ENCODE peak calls at places on chromosomes 5 and 9, in seven cellular contexts. One of them, this sample, is unnamed.

GRCh38 chr9:136626740-136627642 is 35.7 kb upstream of the EGFL7 start:
- DNase-seq in ACHN: no peak
- DNase-seq in neuronal stem cell: no peak
- DNase-seq in epithelial cell of esophagus: peak; percentile 86
- DNase-seq in Right ventricle myocardium inferior: no peak
- DNase-seq in T-helper 1 cell: no peak
- DNase-seq in NCI-H1694: no peak
- DNase-seq in this sample: peak; percentile 73

GRCh38 chr5:153476767-153477166 is 13.7 kb upstream of the GRIA1 start:
- DNase-seq in neuronal stem cell: no peak
- DNase-seq in Right ventricle myocardium inferior: no peak
- DNase-seq in ACHN: peak; percentile 69
- DNase-seq in NCI-H1694: no peak
- DNase-seq in epithelial cell of esophagus: peak; percentile 93
- DNase-seq in T-helper 1 cell: no peak
- DNase-seq in this sample: no peak

GRCh38 chr9:95053611-95054440 is 263.7 kb downstream of the FANCC start:
- DNase-seq in neuronal stem cell: no peak
- DNase-seq in epithelial cell of esophagus: no peak
- DNase-seq in NCI-H1694: no peak
- DNase-seq in Right ventricle myocardium inferior: no peak
- DNase-seq in T-helper 1 cell: no peak
- DNase-seq in ACHN: no peak
- DNase-seq in this sample: no peak

GRCh38 chr5:130034872-130035271 is 130.6 kb downstream of the CHSY3 start:
- DNase-seq in epithelial cell of esophagus: peak; percentile 30
- DNase-seq in neuronal stem cell: no peak
- DNase-seq in T-helper 1 cell: no peak
- DNase-seq in ACHN: no peak
- DNase-seq in Right ventricle myocardium inferior: no peak
- DNase-seq in NCI-H1694: no peak
- DNase-seq in this sample: no peak

GRCh38 chr5:61322738-61323429 is 9.2 kb upstream of the ZSWIM6 start:
- DNase-seq in Right ventricle myocardium inferior: no peak
- DNase-seq in neuronal stem cell: no peak
- DNase-seq in NCI-H1694: no peak
- DNase-seq in ACHN: no peak
- DNase-seq in epithelial cell of esophagus: peak; percentile 79
- DNase-seq in T-helper 1 cell: no peak
- DNase-seq in this sample: peak; percentile 71

GRCh38 chr5:133839721-133840120 is 128.7 kb downstream of the C5orf15 start:
- DNase-seq in epithelial cell of esophagus: no peak
- DNase-seq in ACHN: no peak
- DNase-seq in Right ventricle myocardium inferior: no peak
- DNase-seq in NCI-H1694: no peak
- DNase-seq in T-helper 1 cell: no peak
- DNase-seq in neuronal stem cell: no peak
- DNase-seq in this sample: no peak

GRCh38 chr9:250039-250438 is 35.4 kb downstream of the DOCK8 start:
- DNase-seq in Right ventricle myocardium inferior: no peak
- DNase-seq in T-helper 1 cell: no peak
- DNase-seq in NCI-H1694: no peak
- DNase-seq in neuronal stem cell: no peak
- DNase-seq in ACHN: no peak
- DNase-seq in epithelial cell of esophagus: no peak
- DNase-seq in this sample: no peak

GRCh38 chr9:136441681-136442245 is 2.1 kb upstream of the INPP5E start:
- DNase-seq in NCI-H1694: no peak
- DNase-seq in ACHN: no peak
- DNase-seq in T-helper 1 cell: no peak
- DNase-seq in Right ventricle myocardium inferior: no peak
- DNase-seq in neuronal stem cell: no peak
- DNase-seq in epithelial cell of esophagus: no peak
- DNase-seq in this sample: peak; percentile 71

GRCh38 chr9:129988607-129989361 is 54.2 kb downstream of the FNBP1 start:
- DNase-seq in NCI-H1694: no peak
- DNase-seq in neuronal stem cell: no peak
- DNase-seq in Right ventricle myocardium inferior: no peak
- DNase-seq in ACHN: no peak
- DNase-seq in epithelial cell of esophagus: no peak
- DNase-seq in T-helper 1 cell: no peak
- DNase-seq in this sample: no peak

GRCh38 chr9:136306691-136307208 is 2.9 kb upstream of the CCDC187 start:
- DNase-seq in epithelial cell of esophagus: no peak
- DNase-seq in ACHN: no peak
- DNase-seq in T-helper 1 cell: no peak
- DNase-seq in NCI-H1694: no peak
- DNase-seq in neuronal stem cell: no peak
- DNase-seq in Right ventricle myocardium inferior: peak; percentile 53
- DNase-seq in this sample: peak; percentile 68

GRCh38 chr5:143124593-143124992 is 278.9 kb downstream of the NR3C1 start:
- DNase-seq in epithelial cell of esophagus: no peak
- DNase-seq in Right ventricle myocardium inferior: no peak
- DNase-seq in T-helper 1 cell: no peak
- DNase-seq in NCI-H1694: no peak
- DNase-seq in ACHN: no peak
- DNase-seq in neuronal stem cell: no peak
- DNase-seq in this sample: no peak

GRCh38 chr5:31194892-31195291 is 1.4 kb downstream of the CDH6 start:
- DNase-seq in NCI-H1694: no peak
- DNase-seq in ACHN: peak; percentile 40
- DNase-seq in neuronal stem cell: no peak
- DNase-seq in epithelial cell of esophagus: peak; percentile 40
- DNase-seq in Right ventricle myocardium inferior: no peak
- DNase-seq in T-helper 1 cell: no peak
- DNase-seq in this sample: no peak

GRCh38 chr5:173329370-173330150 is 1.3 kb upstream of the STC2 start:
- DNase-seq in T-helper 1 cell: peak; percentile 75
- DNase-seq in Right ventricle myocardium inferior: no peak
- DNase-seq in ACHN: no peak
- DNase-seq in NCI-H1694: no peak
- DNase-seq in epithelial cell of esophagus: peak; percentile 41
- DNase-seq in neuronal stem cell: no peak
- DNase-seq in this sample: no peak

GRCh38 chr9:122810306-122810946 is 10.5 kb downstream of the OR1K1 start:
- DNase-seq in ACHN: peak; percentile 68
- DNase-seq in neuronal stem cell: peak; percentile 86
- DNase-seq in NCI-H1694: peak; percentile 86
- DNase-seq in epithelial cell of esophagus: peak; percentile 80
- DNase-seq in Right ventricle myocardium inferior: no peak
- DNase-seq in T-helper 1 cell: peak; percentile 71
- DNase-seq in this sample: no peak

GRCh38 chr5:123083298-123083697 is 5.7 kb upstream of the PRDM6 start:
- DNase-seq in neuronal stem cell: no peak
- DNase-seq in T-helper 1 cell: no peak
- DNase-seq in ACHN: no peak
- DNase-seq in Right ventricle myocardium inferior: no peak
- DNase-seq in NCI-H1694: peak; percentile 85
- DNase-seq in epithelial cell of esophagus: no peak
- DNase-seq in this sample: no peak

GRCh38 chr5:160233215-160233614 is 3.9 kb downstream of the FABP6 start:
- DNase-seq in ACHN: no peak
- DNase-seq in epithelial cell of esophagus: peak; percentile 88
- DNase-seq in T-helper 1 cell: no peak
- DNase-seq in NCI-H1694: no peak
- DNase-seq in neuronal stem cell: no peak
- DNase-seq in Right ventricle myocardium inferior: no peak
- DNase-seq in this sample: no peak

GRCh38 chr9:14293801-14294200 is 20.1 kb downstream of the NFIB start:
- DNase-seq in Right ventricle myocardium inferior: no peak
- DNase-seq in T-helper 1 cell: no peak
- DNase-seq in NCI-H1694: no peak
- DNase-seq in epithelial cell of esophagus: no peak
- DNase-seq in neuronal stem cell: no peak
- DNase-seq in ACHN: no peak
- DNase-seq in this sample: no peak

GRCh38 chr5:81787843-81788242 is 36.9 kb upstream of the SSBP2 start:
- DNase-seq in NCI-H1694: peak; percentile 17
- DNase-seq in Right ventricle myocardium inferior: no peak
- DNase-seq in neuronal stem cell: peak; percentile 30
- DNase-seq in ACHN: no peak
- DNase-seq in T-helper 1 cell: no peak
- DNase-seq in epithelial cell of esophagus: peak; percentile 76
- DNase-seq in this sample: no peak

GRCh38 chr5:180860273-180860886 is 696 bp downstream of the ZFP62 start:
- DNase-seq in epithelial cell of esophagus: peak; percentile 40
- DNase-seq in neuronal stem cell: no peak
- DNase-seq in NCI-H1694: peak; percentile 20
- DNase-seq in Right ventricle myocardium inferior: no peak
- DNase-seq in ACHN: peak; percentile 50
- DNase-seq in T-helper 1 cell: peak; percentile 81
- DNase-seq in this sample: peak; percentile 79

GRCh38 chr5:55758231-55758630 is 20.4 kb downstream of the DDX4 start:
- DNase-seq in ACHN: no peak
- DNase-seq in T-helper 1 cell: peak; percentile 39
- DNase-seq in NCI-H1694: no peak
- DNase-seq in Right ventricle myocardium inferior: no peak
- DNase-seq in epithelial cell of esophagus: peak; percentile 1
- DNase-seq in neuronal stem cell: no peak
- DNase-seq in this sample: no peak

GRCh38 chr5:122192477-122192876 is 63.1 kb downstream of the ZNF474 start:
- DNase-seq in epithelial cell of esophagus: no peak
- DNase-seq in T-helper 1 cell: no peak
- DNase-seq in NCI-H1694: no peak
- DNase-seq in Right ventricle myocardium inferior: no peak
- DNase-seq in neuronal stem cell: no peak
- DNase-seq in ACHN: no peak
- DNase-seq in this sample: no peak

GRCh38 chr9:36671561-36671960 is 98.9 kb downstream of the MELK start:
- DNase-seq in epithelial cell of esophagus: no peak
- DNase-seq in ACHN: no peak
- DNase-seq in Right ventricle myocardium inferior: no peak
- DNase-seq in T-helper 1 cell: no peak
- DNase-seq in neuronal stem cell: no peak
- DNase-seq in NCI-H1694: no peak
- DNase-seq in this sample: no peak